ENCODE peak calls at places on chromosomes 6 and 20, in four cellular contexts. G, E, A and M are unnamed samples.

GRCh38 chr20:2745936-2746635 is 53.5 kb downstream of the EBF4 start:
- DNase-seq in E (no peak), A (no peak), G (no peak), M (no peak)

GRCh38 chr6:162934844-162935243 is 207.1 kb downstream of the PACRG start:
- DNase-seq in A (no peak), E (no peak), G (no peak), M (no peak)

GRCh38 chr20:37934634-37935010 is 31.7 kb downstream of the VSTM2L start:
- DNase-seq in E (no peak), A (no peak), G (no peak), M (no peak)

GRCh38 chr6:14228571-14228970 is 111.0 kb downstream of the CD83 start:
- DNase-seq in A (no peak), G (no peak), E (no peak), M (no peak)

GRCh38 chr6:75275067-75275466 is 9.5 kb downstream of the TMEM30A start:
- DNase-seq in E (no peak), A (no peak), G (no peak), M (no peak)

GRCh38 chr6:13267142-13267621 is 61.2 kb downstream of the TBC1D7 start:
- DNase-seq in E (no peak), G (no peak), A (no peak), M (no peak)

GRCh38 chr20:32597714-32598113 is 12.6 kb upstream of the NOL4L start:
- DNase-seq in G (no peak), A (no peak), E (no peak), M (no peak)

GRCh38 chr20:36634342-36634741 is 11.7 kb downstream of the SLA2 start:
- DNase-seq in G (no peak), E (no peak), A (no peak), M (no peak)

GRCh38 chr6:29762781-29763214 is 39.6 kb downstream of the HLA-F start:
- DNase-seq in G (no peak), A (no peak), E (no peak), M (peak; percentile 64)

GRCh38 chr6:158042245-158042798 is 60.7 kb downstream of the SYNJ2 start:
- DNase-seq in A (no peak), E (peak; percentile 66), G (peak; percentile 67), M (peak; percentile 94)

GRCh38 chr20:32682508-32682987 is 8.8 kb upstream of the C20orf203 start:
- DNase-seq in A (no peak), E (no peak), G (no peak), M (no peak)

GRCh38 chr20:49389854-49390253 is 92.6 kb downstream of the KCNB1 start:
- DNase-seq in E (no peak), G (no peak), A (no peak), M (no peak)

GRCh38 chr6:140921366-140922226 is 1211.1 kb upstream of the GJE1 start:
- DNase-seq in A (peak; percentile 58), G (no peak), E (no peak), M (no peak)

GRCh38 chr6:40022867-40023266 is 88.6 kb upstream of the MOCS1 start:
- DNase-seq in A (no peak), G (no peak), E (no peak), M (no peak)

GRCh38 chr20:25275813-25276532 is 28.1 kb downstream of the PYGB start:
- DNase-seq in G (no peak), A (no peak), E (peak; percentile 5), M (no peak)

GRCh38 chr20:24745617-24746350 is 203.3 kb upstream of the CST7 start:
- DNase-seq in G (no peak), A (no peak), E (no peak), M (no peak)

GRCh38 chr20:6994452-6994851 is 227.0 kb downstream of the BMP2 start:
- DNase-seq in G (no peak), E (no peak), A (no peak), M (no peak)

GRCh38 chr6:68976260-68976659 is 341.2 kb downstream of the ADGRB3 start:
- DNase-seq in A (no peak), G (no peak), E (no peak), M (no peak)

GRCh38 chr6:143778926-143779325 is 64.2 kb upstream of the LTV1 start:
- DNase-seq in E (no peak), G (no peak), A (no peak), M (no peak)

GRCh38 chr6:69875715-69876114 is 9.4 kb downstream of the COL19A1 start:
- DNase-seq in A (no peak), E (no peak), G (no peak), M (no peak)

GRCh38 chr6:161434921-161435411 is 161.1 kb upstream of the AGPAT4 start:
- DNase-seq in G (no peak), A (peak; percentile 59), E (no peak), M (no peak)

GRCh38 chr6:55617272-55617671 is 38.3 kb upstream of the HMGCLL1 start:
- DNase-seq in G (no peak), E (no peak), A (peak; percentile 54), M (no peak)

GRCh38 chr20:5715068-5715841 is 34.9 kb upstream of the SHLD1 start:
- DNase-seq in E (no peak), A (no peak), G (no peak), M (no peak)

GRCh38 chr6:41740366-41741162 is 5.2 kb upstream of the TFEB start:
- DNase-seq in G (no peak), E (no peak), A (no peak), M (no peak)

GRCh38 chr6:163392533-163392932 is 22.0 kb upstream of the QKI start:
- DNase-seq in A (no peak), E (no peak), G (no peak), M (peak; percentile 45)

GRCh38 chr6:45434401-45434741 is 56.6 kb upstream of the SUPT3H start:
- DNase-seq in E (no peak), A (no peak), G (no peak), M (no peak)

GRCh38 chr6:80541886-80542285 is 435.4 kb downstream of the BCKDHB start:
- DNase-seq in E (no peak), A (no peak), G (no peak), M (no peak)

GRCh38 chr6:74249658-74250057 is 553.7 kb downstream of the CD109 start:
- DNase-seq in G (no peak), A (no peak), E (no peak), M (no peak)

GRCh38 chr6:39553811-39554802 is 171.1 kb downstream of the KIF6 start:
- DNase-seq in A (no peak), G (no peak), E (no peak), M (no peak)

GRCh38 chr20:21394120-21394519 is 3.2 kb downstream of the NKX2-4 start:
- DNase-seq in A (no peak), G (no peak), E (no peak), M (no peak)

GRCh38 chr20:21395039-21395665 is 2.2 kb downstream of the NKX2-4 start:
- DNase-seq in E (no peak), G (no peak), A (no peak), M (no peak)

GRCh38 chr20:21396921-21397340 is 395 bp downstream of the NKX2-4 start:
- DNase-seq in G (no peak), A (peak; percentile 76), E (no peak), M (no peak)

GRCh38 chr20:21396045-21396893 is 1.1 kb downstream of the NKX2-4 start:
- DNase-seq in E (no peak), G (peak; percentile 15), A (peak; percentile 64), M (no peak)

DNA sequence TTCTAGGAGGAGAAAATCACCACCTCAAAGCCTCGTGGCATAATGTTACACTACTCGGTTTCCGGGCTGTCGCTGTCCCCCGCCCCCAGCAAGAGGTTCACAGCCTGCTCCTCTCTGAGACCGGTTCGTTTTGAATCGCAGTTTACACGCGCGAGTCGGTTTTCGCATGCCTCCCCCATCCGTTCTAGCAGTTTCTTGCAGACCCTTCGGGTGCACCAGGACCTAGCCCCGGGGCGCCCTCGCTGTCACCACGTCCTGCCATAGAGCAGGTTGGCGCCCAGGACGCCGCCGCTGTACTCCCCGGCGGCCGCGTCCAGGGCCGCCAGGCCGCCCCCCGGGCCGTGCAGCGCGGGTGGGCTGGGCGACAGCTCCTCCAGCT is 1.7 kb downstream of the NKX2-4 start:
- DNase-seq in E (no peak), G (no peak), A (peak; percentile 56), M (no peak)
- H3K4me3 ChIP-seq in E (no peak overlapping the region), G (no peak overlapping the region), A (no peak overlapping the region), M (no peak overlapping the region)

GRCh38 chr6:149137594-149137993 is 179.9 kb upstream of the TAB2 start:
- DNase-seq in E (no peak), A (no peak), G (no peak), M (no peak)

GRCh38 chr6:149140137-149140909 is 177.2 kb upstream of the TAB2 start:
- DNase-seq in E (no peak), A (no peak), G (no peak), M (no peak)

GRCh38 chr6:149138093-149138492 is 179.4 kb upstream of the TAB2 start:
- DNase-seq in A (no peak), G (no peak), E (no peak), M (no peak)

GRCh38 chr6:149139782-149140136 is 177.8 kb upstream of the TAB2 start:
- DNase-seq in A (no peak), E (no peak), G (no peak), M (no peak)

GRCh38 chr6:149138699-149139294 is 178.7 kb upstream of the TAB2 start:
- DNase-seq in A (no peak), E (no peak), G (no peak), M (no peak)
- H3K27ac ChIP-seq in A (no peak overlapping the region), E (no peak overlapping the region), G (no peak overlapping the region), M (no peak overlapping the region)

DNA sequence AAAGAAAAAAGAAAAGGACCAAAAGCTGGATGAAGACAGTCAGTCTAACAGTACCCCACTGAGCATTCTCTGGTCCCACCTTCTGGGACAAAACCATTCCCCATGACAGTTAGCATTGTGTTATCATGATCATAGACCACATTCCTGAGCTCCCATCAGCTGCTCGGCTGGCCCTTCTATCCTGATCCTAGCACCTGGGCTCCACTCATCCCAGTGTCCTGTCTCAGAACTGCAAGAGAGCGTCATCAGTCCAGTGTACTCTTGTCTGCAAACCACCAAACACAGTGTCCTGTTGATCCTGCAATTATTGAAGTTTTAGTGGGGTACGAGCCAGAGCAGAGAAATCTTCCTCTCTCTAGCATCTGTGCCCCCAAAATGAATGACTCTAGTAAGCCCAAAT is 16.0 kb upstream of the TAAR1 start:
- DNase-seq in E (no peak), G (no peak), A (peak; percentile 11), M (no peak)
- TF ChIP-seq CTCF in E (no peak), G (no peak), A (no peak), M (no peak)

GRCh38 chr6:156600678-156601077 is 176.5 kb upstream of the ARID1B start:
- DNase-seq in G (peak; percentile 27), E (no peak), A (no peak), M (peak; percentile 29)
- H3K4me3 ChIP-seq in G (no peak overlapping the region), E (no peak overlapping the region), A (no peak overlapping the region), M (no peak overlapping the region)

GRCh38 chr6:2989332-2990178 is 10.1 kb upstream of the NQO2 start:
- DNase-seq in E (peak; percentile 81), A (peak; percentile 96), G (peak; percentile 55), M (peak; percentile 93)

GRCh38 chr6:2988076-2988425 is 11.6 kb upstream of the NQO2 start:
- DNase-seq in G (no peak), A (no peak), E (no peak), M (no peak)

GRCh38 chr6:2984738-2985381 is 13.5 kb upstream of the SERPINB6 start:
- DNase-seq in G (no peak), A (no peak), E (no peak), M (no peak)

GRCh38 chr6:2988426-2989331 is 11.0 kb upstream of the NQO2 start:
- DNase-seq in E (peak; percentile 86), A (peak; percentile 94), G (peak; percentile 90), M (peak; percentile 95)

GRCh38 chr6:2986722-2987196 is 12.9 kb upstream of the NQO2 start:
- DNase-seq in A (no peak), E (peak; percentile 53), G (no peak), M (no peak)
- H3K27ac ChIP-seq in A (no peak overlapping the region), E (peak overlapping the region; percentile 92), G (no peak overlapping the region), M (peak overlapping the region; percentile 97)

GRCh38 chr20:13458860-13459451 is 179.8 kb downstream of the TASP1 start:
- DNase-seq in E (no peak), G (no peak), A (peak; percentile 58), M (no peak)
- TF ChIP-seq CTCF in E (peak; percentile 9), G (peak; percentile 68), A (peak; percentile 82), M (peak; percentile 41)